ENCODE peak calls at places on chromosomes 6 and 20, in five cellular contexts. One of them, this sample, is unnamed.

GRCh38 chr6:5525209-5525608 is 263.9 kb downstream of the FARS2 start:
- DNase-seq in HepG2: no peak
- DNase-seq in SK-N-SH: no peak
- DNase-seq in GM12878: no peak
- DNase-seq in H1: no peak
- DNase-seq in this sample: no peak

GRCh38 chr20:34078540-34078939 is 33.5 kb downstream of the EIF2S2 start:
- DNase-seq in SK-N-SH: no peak
- DNase-seq in GM12878: no peak
- DNase-seq in HepG2: no peak
- DNase-seq in H1: no peak
- DNase-seq in this sample: no peak

GRCh38 chr20:58130574-58130973 is 97.9 kb downstream of the ANKRD60 start:
- DNase-seq in SK-N-SH: no peak
- DNase-seq in GM12878: no peak
- DNase-seq in H1: no peak
- DNase-seq in HepG2: no peak
- DNase-seq in this sample: no peak

GRCh38 chr20:46544576-46544975 is 5.9 kb downstream of the OCSTAMP start:
- DNase-seq in GM12878: no peak
- DNase-seq in HepG2: peak; percentile 39
- DNase-seq in SK-N-SH: no peak
- DNase-seq in H1: no peak
- DNase-seq in this sample: no peak

GRCh38 chr6:21741221-21742109 is 147.9 kb downstream of the SOX4 start:
- DNase-seq in H1: no peak
- DNase-seq in SK-N-SH: peak; percentile 34
- DNase-seq in GM12878: no peak
- DNase-seq in HepG2: no peak
- DNase-seq in this sample: no peak

GRCh38 chr6:23031986-23032385 is 462.6 kb downstream of the HDGFL1 start:
- DNase-seq in HepG2: no peak
- DNase-seq in H1: no peak
- DNase-seq in SK-N-SH: no peak
- DNase-seq in GM12878: no peak
- DNase-seq in this sample: no peak

GRCh38 chr6:166567107-166567506 is 19.4 kb downstream of the RAMACL start:
- DNase-seq in HepG2: no peak
- DNase-seq in GM12878: no peak
- DNase-seq in H1: no peak
- DNase-seq in SK-N-SH: no peak
- DNase-seq in this sample: no peak

GRCh38 chr6:36221674-36222073 is 25.1 kb downstream of the BRPF3 start:
- DNase-seq in HepG2: no peak
- DNase-seq in H1: no peak
- DNase-seq in SK-N-SH: no peak
- DNase-seq in GM12878: no peak
- DNase-seq in this sample: peak; percentile 30

GRCh38 chr6:8623441-8623840 is 188.1 kb upstream of the SLC35B3 start:
- DNase-seq in SK-N-SH: no peak
- DNase-seq in HepG2: no peak
- DNase-seq in GM12878: no peak
- DNase-seq in H1: no peak
- DNase-seq in this sample: no peak

GRCh38 chr6:8628063-8628462 is 192.7 kb upstream of the SLC35B3 start:
- DNase-seq in SK-N-SH: no peak
- DNase-seq in GM12878: no peak
- DNase-seq in H1: no peak
- DNase-seq in HepG2: no peak
- DNase-seq in this sample: no peak

GRCh38 chr6:8627085-8627861 is 191.9 kb upstream of the SLC35B3 start:
- DNase-seq in HepG2: no peak
- DNase-seq in H1: no peak
- DNase-seq in SK-N-SH: no peak
- DNase-seq in GM12878: peak; percentile 12
- DNase-seq in this sample: no peak
- H3K27ac ChIP-seq in HepG2: no peak overlapping the region
- H3K27ac ChIP-seq in H1: no peak overlapping the region
- H3K27ac ChIP-seq in SK-N-SH: no peak overlapping the region
- H3K27ac ChIP-seq in GM12878: no peak overlapping the region
- H3K27ac ChIP-seq in this sample: no peak overlapping the region

GRCh38 chr6:91653324-91653723 is 1066.5 kb upstream of the MAP3K7 start:
- DNase-seq in HepG2: no peak
- DNase-seq in GM12878: no peak
- DNase-seq in SK-N-SH: no peak
- DNase-seq in H1: no peak
- DNase-seq in this sample: no peak
- TF ChIP-seq TAF1 in HepG2: no peak
- TF ChIP-seq TAF1 in GM12878: no peak
- TF ChIP-seq TAF1 in SK-N-SH: no peak
- TF ChIP-seq TAF1 in H1: no peak
- TF ChIP-seq TAF1 in this sample: no peak

DNA sequence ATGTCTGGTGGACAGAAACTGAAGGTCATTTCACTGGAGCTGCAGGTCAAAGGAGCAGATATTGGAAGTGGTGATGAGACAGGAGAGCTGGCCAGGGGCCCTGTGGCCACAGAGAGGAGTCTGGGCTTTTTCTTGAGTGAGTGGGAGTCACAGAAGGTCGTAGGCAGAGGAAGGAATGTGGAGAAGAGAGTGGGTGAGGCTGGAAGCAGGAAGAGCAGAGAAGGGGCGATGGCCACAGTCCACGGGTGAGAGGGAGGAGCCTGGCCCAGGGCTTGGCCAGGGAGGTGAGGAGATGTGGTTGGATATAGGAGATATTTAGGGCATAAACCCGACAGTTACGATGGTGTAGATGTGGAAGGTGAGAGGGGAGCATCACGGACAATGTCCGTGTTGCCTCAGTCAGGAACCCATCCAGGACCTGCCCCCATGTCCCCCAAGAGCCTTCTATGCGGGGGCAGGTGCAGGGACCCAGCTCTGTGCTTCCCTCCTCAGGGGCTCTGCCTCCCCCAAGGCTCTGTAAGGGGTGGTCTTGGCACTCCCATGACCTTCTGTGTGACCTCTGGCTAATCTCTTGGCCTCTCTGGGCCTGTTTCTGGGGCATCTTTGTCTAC is 150.5 kb upstream of the PTPN1 start:
- DNase-seq in HepG2: no peak
- DNase-seq in H1: no peak
- DNase-seq in SK-N-SH: no peak
- DNase-seq in GM12878: no peak
- DNase-seq in this sample: no peak
- H3K27ac ChIP-seq in HepG2: no peak overlapping the region
- H3K27ac ChIP-seq in H1: no peak overlapping the region
- H3K27ac ChIP-seq in SK-N-SH: no peak overlapping the region
- H3K27ac ChIP-seq in GM12878: no peak overlapping the region
- H3K27ac ChIP-seq in this sample: no peak overlapping the region

DNA sequence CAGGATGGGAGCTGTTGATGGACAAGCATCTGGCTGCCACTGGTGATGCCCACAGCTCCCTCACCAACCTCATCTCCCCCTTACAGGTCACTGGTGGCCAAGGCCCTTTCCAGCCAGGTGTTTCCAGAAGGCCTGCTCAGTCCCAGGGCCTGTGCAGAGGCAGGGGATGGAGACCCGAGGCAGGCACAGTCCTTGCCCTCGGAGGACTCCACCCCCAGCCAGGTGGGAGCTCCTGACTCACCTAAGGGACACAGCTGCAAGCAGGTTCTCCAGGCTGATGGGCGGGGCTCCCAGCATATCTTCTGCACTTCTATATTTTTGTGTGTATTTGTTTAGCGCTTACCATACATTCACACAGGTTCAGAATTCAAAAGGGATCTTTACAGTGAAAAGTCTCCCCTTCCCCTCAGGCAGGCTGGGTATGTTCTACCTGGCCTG is 17.4 kb downstream of the PRPH2 start:
- DNase-seq in HepG2: no peak
- DNase-seq in H1: no peak
- DNase-seq in SK-N-SH: no peak
- DNase-seq in GM12878: no peak
- DNase-seq in this sample: no peak
- TF ChIP-seq TAF1 in HepG2: no peak
- TF ChIP-seq TAF1 in H1: no peak
- TF ChIP-seq TAF1 in SK-N-SH: no peak
- TF ChIP-seq TAF1 in GM12878: no peak
- TF ChIP-seq TAF1 in this sample: no peak

DNA sequence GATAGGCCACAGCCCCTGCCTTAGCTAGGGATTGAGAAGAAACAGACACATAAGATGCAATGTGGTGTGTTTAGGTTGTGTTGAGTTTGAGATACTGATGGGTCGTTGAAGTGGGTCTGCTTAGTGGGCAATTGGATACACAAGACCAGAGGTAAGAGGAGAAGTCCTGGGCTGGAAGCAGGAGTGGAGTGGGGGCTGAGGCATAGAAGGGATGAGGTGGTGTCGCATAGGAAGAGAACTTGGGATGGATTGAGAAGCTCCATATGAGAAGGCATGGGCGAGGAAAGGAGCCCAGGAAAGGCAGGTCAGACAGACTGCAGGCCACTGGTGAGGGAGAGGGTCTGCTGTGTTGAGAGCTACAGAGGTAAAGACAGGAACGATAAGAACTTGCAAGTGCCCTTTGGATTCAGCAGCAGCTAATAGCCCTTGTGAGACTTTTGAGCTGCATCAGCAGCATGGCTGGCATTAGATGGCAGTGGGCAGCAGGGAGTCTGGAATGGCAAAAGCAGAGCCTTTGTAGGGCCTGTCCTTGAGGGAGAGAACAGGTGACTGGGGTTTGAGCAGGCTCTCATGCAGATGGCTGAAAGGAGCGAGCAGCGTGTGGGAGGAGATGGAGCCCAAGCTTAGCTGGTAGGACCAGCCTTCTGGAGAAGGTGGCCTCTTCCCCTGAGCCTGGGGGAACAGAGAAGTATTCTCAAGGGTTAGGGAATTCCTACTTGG is 33.2 kb downstream of the PLCG1 start:
- DNase-seq in HepG2: no peak
- DNase-seq in GM12878: no peak
- DNase-seq in H1: no peak
- DNase-seq in SK-N-SH: no peak
- DNase-seq in this sample: no peak
- H3K27ac ChIP-seq in HepG2: no peak overlapping the region
- H3K27ac ChIP-seq in GM12878: no peak overlapping the region
- H3K27ac ChIP-seq in H1: no peak overlapping the region
- H3K27ac ChIP-seq in SK-N-SH: no peak overlapping the region
- H3K27ac ChIP-seq in this sample: no peak overlapping the region

GRCh38 chr6:31905041-31905440 is 3.2 kb upstream of the ZBTB12 start:
- DNase-seq in HepG2: no peak
- DNase-seq in GM12878: no peak
- DNase-seq in SK-N-SH: no peak
- DNase-seq in H1: no peak
- DNase-seq in this sample: no peak

GRCh38 chr6:31907158-31907813 is 5.4 kb upstream of the ZBTB12 start:
- DNase-seq in SK-N-SH: no peak
- DNase-seq in HepG2: peak; percentile 86
- DNase-seq in GM12878: no peak
- DNase-seq in H1: no peak
- DNase-seq in this sample: no peak

GRCh38 chr6:31912186-31912585 is 10.3 kb upstream of the ZBTB12 start:
- DNase-seq in SK-N-SH: no peak
- DNase-seq in H1: no peak
- DNase-seq in HepG2: no peak
- DNase-seq in GM12878: no peak
- DNase-seq in this sample: no peak

GRCh38 chr6:31906122-31906521 is 4.2 kb upstream of the ZBTB12 start:
- DNase-seq in GM12878: no peak
- DNase-seq in SK-N-SH: no peak
- DNase-seq in HepG2: no peak
- DNase-seq in H1: peak; percentile 49
- DNase-seq in this sample: no peak

GRCh38 chr6:31908791-31909190 is 6.9 kb upstream of the ZBTB12 start:
- DNase-seq in HepG2: peak; percentile 60
- DNase-seq in H1: no peak
- DNase-seq in SK-N-SH: no peak
- DNase-seq in GM12878: peak; percentile 68
- DNase-seq in this sample: peak; percentile 26
- TF ChIP-seq TAF1 in HepG2: no peak
- TF ChIP-seq TAF1 in H1: no peak
- TF ChIP-seq TAF1 in SK-N-SH: no peak
- TF ChIP-seq TAF1 in GM12878: no peak
- TF ChIP-seq TAF1 in this sample: no peak

This sample was measured in K562.